ENCODE peak calls at places on chromosomes 2 and 18, in five cellular contexts. One of them, this sample, is unnamed.

GRCh38 chr2:37201766-37202165 is 5.5 kb downstream of the CEBPZOS start:
- DNase-seq in neuronal stem cell: no peak
- DNase-seq in H1: no peak
- DNase-seq in IMR-90: peak; percentile 66
- DNase-seq in mesendoderm: no peak
- DNase-seq in this sample: peak; percentile 45

GRCh38 chr2:25521665-25522387 is 151.6 kb downstream of the DTNB start:
- DNase-seq in neuronal stem cell: peak; percentile 26
- DNase-seq in H1: no peak
- DNase-seq in IMR-90: peak; percentile 81
- DNase-seq in mesendoderm: peak; percentile 54
- DNase-seq in this sample: peak; percentile 84

GRCh38 chr18:79484661-79485621 is 89.2 kb downstream of the NFATC1 start:
- DNase-seq in neuronal stem cell: peak; percentile 24
- DNase-seq in H1: no peak
- DNase-seq in IMR-90: peak; percentile 98
- DNase-seq in mesendoderm: no peak
- DNase-seq in this sample: peak; percentile 94

GRCh38 chr2:240433973-240434727 is 1.3 kb upstream of the GPC1 start:
- DNase-seq in neuronal stem cell: no peak
- DNase-seq in H1: no peak
- DNase-seq in IMR-90: peak; percentile 98
- DNase-seq in mesendoderm: no peak
- DNase-seq in this sample: peak; percentile 91

GRCh38 chr2:174669321-174669720 is 71.7 kb upstream of the WIPF1 start:
- DNase-seq in neuronal stem cell: no peak
- DNase-seq in H1: no peak
- DNase-seq in IMR-90: no peak
- DNase-seq in mesendoderm: no peak
- DNase-seq in this sample: no peak

GRCh38 chr2:98729652-98730051 is 1.3 kb downstream of the MGAT4A start:
- DNase-seq in neuronal stem cell: no peak
- DNase-seq in H1: no peak
- DNase-seq in IMR-90: no peak
- DNase-seq in mesendoderm: no peak
- DNase-seq in this sample: no peak

GRCh38 chr2:171147081-171147480 is 13.6 kb downstream of the TLK1 start:
- DNase-seq in neuronal stem cell: no peak
- DNase-seq in H1: no peak
- DNase-seq in IMR-90: no peak
- DNase-seq in mesendoderm: no peak
- DNase-seq in this sample: no peak

GRCh38 chr18:70394672-70395071 is 105.8 kb downstream of the SOCS6 start:
- DNase-seq in neuronal stem cell: no peak
- DNase-seq in H1: no peak
- DNase-seq in IMR-90: no peak
- DNase-seq in mesendoderm: no peak
- DNase-seq in this sample: no peak

GRCh38 chr2:168639501-168639900 is 162.9 kb upstream of the NOSTRIN start:
- DNase-seq in neuronal stem cell: no peak
- DNase-seq in H1: no peak
- DNase-seq in IMR-90: peak; percentile 85
- DNase-seq in mesendoderm: peak; percentile 94
- DNase-seq in this sample: peak; percentile 94

GRCh38 chr2:45595724-45596435 is 15.2 kb downstream of the SRBD1 start:
- DNase-seq in neuronal stem cell: no peak
- DNase-seq in H1: no peak
- DNase-seq in IMR-90: peak; percentile 65
- DNase-seq in mesendoderm: no peak
- DNase-seq in this sample: no peak

GRCh38 chr2:191345788-191346187 is 100.6 kb downstream of the MYO1B start:
- DNase-seq in neuronal stem cell: no peak
- DNase-seq in H1: no peak
- DNase-seq in IMR-90: peak; percentile 68
- DNase-seq in mesendoderm: no peak
- DNase-seq in this sample: peak; percentile 59

GRCh38 chr2:162297925-162298552 is 20.4 kb downstream of the IFIH1 start:
- DNase-seq in neuronal stem cell: peak; percentile 76
- DNase-seq in H1: peak; percentile 70
- DNase-seq in IMR-90: peak; percentile 81
- DNase-seq in mesendoderm: peak; percentile 76
- DNase-seq in this sample: peak; percentile 81

GRCh38 chr2:183927367-183928355 is 670.7 kb upstream of the ZNF804A start:
- DNase-seq in neuronal stem cell: no peak
- DNase-seq in H1: no peak
- DNase-seq in IMR-90: peak; percentile 12
- DNase-seq in mesendoderm: peak; percentile 13
- DNase-seq in this sample: peak; percentile 88

GRCh38 chr2:163681765-163682164 is 54.0 kb downstream of the FIGN start:
- DNase-seq in neuronal stem cell: no peak
- DNase-seq in H1: no peak
- DNase-seq in IMR-90: peak; percentile 17
- DNase-seq in mesendoderm: no peak
- DNase-seq in this sample: no peak

GRCh38 chr2:224127871-224128501 is 88.9 kb upstream of the SERPINE2 start:
- DNase-seq in neuronal stem cell: no peak
- DNase-seq in H1: no peak
- DNase-seq in IMR-90: peak; percentile 69
- DNase-seq in mesendoderm: no peak
- DNase-seq in this sample: peak; percentile 53

GRCh38 chr2:23549821-23550535 is 165.0 kb downstream of the KLHL29 start:
- DNase-seq in neuronal stem cell: no peak
- DNase-seq in H1: no peak
- DNase-seq in IMR-90: peak; percentile 50
- DNase-seq in mesendoderm: no peak
- DNase-seq in this sample: peak; percentile 48

GRCh38 chr2:128306081-128306930 is 12.4 kb downstream of the HS6ST1 start:
- DNase-seq in neuronal stem cell: no peak
- DNase-seq in H1: no peak
- DNase-seq in IMR-90: peak; percentile 100
- DNase-seq in mesendoderm: peak; percentile 73
- DNase-seq in this sample: peak; percentile 99

GRCh38 chr2:60984717-60985116 is 32.8 kb upstream of the PEX13 start:
- DNase-seq in neuronal stem cell: no peak
- DNase-seq in H1: no peak
- DNase-seq in IMR-90: no peak
- DNase-seq in mesendoderm: no peak
- DNase-seq in this sample: no peak

GRCh38 chr2:18435425-18436037 is 124.9 kb downstream of the RDH14 start:
- DNase-seq in neuronal stem cell: peak; percentile 53
- DNase-seq in H1: peak; percentile 53
- DNase-seq in IMR-90: peak; percentile 79
- DNase-seq in mesendoderm: peak; percentile 63
- DNase-seq in this sample: peak; percentile 75

GRCh38 chr2:134282638-134283400 is 28.9 kb downstream of the MGAT5 start:
- DNase-seq in neuronal stem cell: no peak
- DNase-seq in H1: no peak
- DNase-seq in IMR-90: no peak
- DNase-seq in mesendoderm: no peak
- DNase-seq in this sample: peak; percentile 37

GRCh38 chr2:232029336-232029735 is 67.8 kb downstream of the DIS3L2 start:
- DNase-seq in neuronal stem cell: no peak
- DNase-seq in H1: no peak
- DNase-seq in IMR-90: no peak
- DNase-seq in mesendoderm: no peak
- DNase-seq in this sample: no peak

GRCh38 chr2:158006961-158007664 is 94.6 kb upstream of the UPP2 start:
- DNase-seq in neuronal stem cell: no peak
- DNase-seq in H1: no peak
- DNase-seq in IMR-90: no peak
- DNase-seq in mesendoderm: peak; percentile 71
- DNase-seq in this sample: no peak

GRCh38 chr18:24300703-24301102 is 96.9 kb downstream of the OSBPL1A start:
- DNase-seq in neuronal stem cell: no peak
- DNase-seq in H1: no peak
- DNase-seq in IMR-90: no peak
- DNase-seq in mesendoderm: peak; percentile 18
- DNase-seq in this sample: no peak

GRCh38 chr2:159285929-159286708 is at the start of gene WDSUB1:
- DNase-seq in neuronal stem cell: peak; percentile 50
- DNase-seq in H1: peak; percentile 68
- DNase-seq in IMR-90: peak; percentile 71
- DNase-seq in mesendoderm: peak; percentile 72
- DNase-seq in this sample: peak; percentile 86

GRCh38 chr2:232473467-232473890 is 14.2 kb downstream of the ECEL1 start:
- DNase-seq in neuronal stem cell: no peak
- DNase-seq in H1: no peak
- DNase-seq in IMR-90: no peak
- DNase-seq in mesendoderm: no peak
- DNase-seq in this sample: peak; percentile 9

GRCh38 chr2:195411219-195411687 is 245.8 kb upstream of the SLC39A10 start:
- DNase-seq in neuronal stem cell: no peak
- DNase-seq in H1: no peak
- DNase-seq in IMR-90: peak; percentile 69
- DNase-seq in mesendoderm: no peak
- DNase-seq in this sample: no peak

GRCh38 chr2:71948781-71949536 is 198.7 kb downstream of the CYP26B1 start:
- DNase-seq in neuronal stem cell: no peak
- DNase-seq in H1: no peak
- DNase-seq in IMR-90: peak; percentile 6
- DNase-seq in mesendoderm: no peak
- DNase-seq in this sample: no peak

GRCh38 chr2:180761224-180761623 is 219.2 kb upstream of the UBE2E3 start:
- DNase-seq in neuronal stem cell: no peak
- DNase-seq in H1: no peak
- DNase-seq in IMR-90: peak; percentile 65
- DNase-seq in mesendoderm: peak; percentile 30
- DNase-seq in this sample: peak; percentile 87

GRCh38 chr2:150169230-150169629 is 318.2 kb downstream of the RND3 start:
- DNase-seq in neuronal stem cell: no peak
- DNase-seq in H1: no peak
- DNase-seq in IMR-90: peak; percentile 54
- DNase-seq in mesendoderm: no peak
- DNase-seq in this sample: peak; percentile 49

GRCh38 chr2:39570614-39571013 is 95.1 kb upstream of the TMEM178A start:
- DNase-seq in neuronal stem cell: no peak
- DNase-seq in H1: no peak
- DNase-seq in IMR-90: no peak
- DNase-seq in mesendoderm: no peak
- DNase-seq in this sample: no peak

GRCh38 chr2:39570130-39570555 is 95.6 kb upstream of the TMEM178A start:
- DNase-seq in neuronal stem cell: no peak
- DNase-seq in H1: no peak
- DNase-seq in IMR-90: no peak
- DNase-seq in mesendoderm: no peak
- DNase-seq in this sample: no peak

GRCh38 chr2:39573276-39573675 is 92.4 kb upstream of the TMEM178A start:
- DNase-seq in neuronal stem cell: no peak
- DNase-seq in H1: no peak
- DNase-seq in IMR-90: no peak
- DNase-seq in mesendoderm: no peak
- DNase-seq in this sample: no peak

GRCh38 chr2:39568561-39569006 is 97.1 kb upstream of the TMEM178A start:
- DNase-seq in neuronal stem cell: no peak
- DNase-seq in H1: no peak
- DNase-seq in IMR-90: peak; percentile 84
- DNase-seq in mesendoderm: no peak
- DNase-seq in this sample: peak; percentile 76

GRCh38 chr2:39571197-39571731 is 94.5 kb upstream of the TMEM178A start:
- DNase-seq in neuronal stem cell: no peak
- DNase-seq in H1: no peak
- DNase-seq in IMR-90: no peak
- DNase-seq in mesendoderm: peak; percentile 57
- DNase-seq in this sample: no peak
- H3K27ac ChIP-seq in neuronal stem cell: no peak overlapping the region
- H3K27ac ChIP-seq in H1: no peak overlapping the region
- H3K27ac ChIP-seq in IMR-90: no peak overlapping the region
- H3K27ac ChIP-seq in mesendoderm: no peak overlapping the region
- H3K27ac ChIP-seq in this sample: no peak overlapping the region

GRCh38 chr2:189673661-189674373 is 653 bp upstream of the ANKAR start:
- DNase-seq in neuronal stem cell: no peak
- DNase-seq in H1: no peak
- DNase-seq in IMR-90: no peak
- DNase-seq in mesendoderm: peak; percentile 10
- DNase-seq in this sample: no peak

GRCh38 chr2:189669913-189670312 is 4.6 kb upstream of the ANKAR start:
- DNase-seq in neuronal stem cell: no peak
- DNase-seq in H1: no peak
- DNase-seq in IMR-90: no peak
- DNase-seq in mesendoderm: no peak
- DNase-seq in this sample: no peak

GRCh38 chr2:189679224-189679623 is 4.8 kb downstream of the ANKAR start:
- DNase-seq in neuronal stem cell: no peak
- DNase-seq in H1: no peak
- DNase-seq in IMR-90: peak; percentile 18
- DNase-seq in mesendoderm: no peak
- DNase-seq in this sample: no peak

GRCh38 chr2:189676471-189676870 is 2.0 kb downstream of the ANKAR start:
- DNase-seq in neuronal stem cell: no peak
- DNase-seq in H1: no peak
- DNase-seq in IMR-90: peak; percentile 61
- DNase-seq in mesendoderm: no peak
- DNase-seq in this sample: no peak

GRCh38 chr2:189674374-189675112 is at the start of gene ANKAR:
- DNase-seq in neuronal stem cell: peak; percentile 79
- DNase-seq in H1: peak; percentile 96
- DNase-seq in IMR-90: peak; percentile 90
- DNase-seq in mesendoderm: peak; percentile 94
- DNase-seq in this sample: peak; percentile 85
- H2BK120ac ChIP-seq in neuronal stem cell: no peak within 1 kb of the TSS
- H2BK120ac ChIP-seq in H1: no peak within 1 kb of the TSS
- H2BK120ac ChIP-seq in IMR-90: peak within 1 kb of the TSS; percentile 16
- H2BK120ac ChIP-seq in mesendoderm: no peak within 1 kb of the TSS
- H2BK120ac ChIP-seq in this sample: peak within 1 kb of the TSS; percentile 42

GRCh38 chr2:143950675-143951074 is 569.2 kb downstream of the ZEB2 start:
- DNase-seq in neuronal stem cell: no peak
- DNase-seq in H1: no peak
- DNase-seq in IMR-90: no peak
- DNase-seq in mesendoderm: no peak
- DNase-seq in this sample: no peak
- H3K27ac ChIP-seq in neuronal stem cell: no peak overlapping the region
- H3K27ac ChIP-seq in H1: no peak overlapping the region
- H3K27ac ChIP-seq in IMR-90: no peak overlapping the region
- H3K27ac ChIP-seq in mesendoderm: no peak overlapping the region
- H3K27ac ChIP-seq in this sample: no peak overlapping the region

GRCh38 chr18:58135806-58136331 is 91.8 kb downstream of the NEDD4L start:
- DNase-seq in neuronal stem cell: peak; percentile 49
- DNase-seq in H1: peak; percentile 70
- DNase-seq in IMR-90: peak; percentile 74
- DNase-seq in mesendoderm: peak; percentile 89
- DNase-seq in this sample: peak; percentile 81
- H2BK120ac ChIP-seq in neuronal stem cell: no peak overlapping the region
- H2BK120ac ChIP-seq in H1: no peak overlapping the region
- H2BK120ac ChIP-seq in IMR-90: peak overlapping the region; percentile 6
- H2BK120ac ChIP-seq in mesendoderm: no peak overlapping the region
- H2BK120ac ChIP-seq in this sample: no peak overlapping the region

DNA sequence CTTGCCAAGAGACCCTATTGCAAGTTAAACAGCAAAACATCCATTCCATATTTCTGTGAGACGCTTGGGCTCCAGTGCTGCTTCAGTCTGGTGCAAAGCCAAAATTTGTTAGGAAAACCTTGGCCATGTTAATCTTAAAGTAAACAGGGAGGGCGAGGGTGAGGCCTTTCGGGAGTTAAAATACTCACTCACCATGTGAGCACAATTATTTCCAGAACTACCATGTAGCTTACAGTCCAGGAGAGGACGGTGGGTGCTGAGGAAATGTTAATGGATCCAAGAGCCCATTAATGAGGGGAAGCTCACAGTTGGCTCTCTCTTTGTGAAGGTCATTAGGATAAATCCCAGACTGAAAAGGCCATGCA is 286.4 kb downstream of the SLC8A1 start:
- DNase-seq in neuronal stem cell: no peak
- DNase-seq in H1: no peak
- DNase-seq in IMR-90: peak; percentile 11
- DNase-seq in mesendoderm: no peak
- DNase-seq in this sample: no peak
- H3K27ac ChIP-seq in neuronal stem cell: no peak overlapping the region
- H3K27ac ChIP-seq in H1: no peak overlapping the region
- H3K27ac ChIP-seq in IMR-90: peak overlapping the region; percentile 26
- H3K27ac ChIP-seq in mesendoderm: no peak overlapping the region
- H3K27ac ChIP-seq in this sample: no peak overlapping the region

This sample was measured in mesenchymal stem cell.